ENCODE peak calls at places on chromosome 11, in eight cellular contexts. Q is right lobe of liver, W is HCT116, G is adrenal gland, C is body of pancreas, K is A549, P is IMR-90, F is GM12892. Y is an unnamed sample.

GRCh38 chr11:87215236-87215635 is 177.5 kb downstream of the TMEM135 start:
- DNase-seq in Q (no peak), W (no peak), G (no peak), C (no peak), K (no peak), P (peak; percentile 6), F (no peak), Y (peak; percentile 5)

GRCh38 chr11:28346209-28346608 is 238.0 kb downstream of the METTL15 start:
- DNase-seq in Q (no peak), W (no peak), G (no peak), C (no peak), K (no peak), P (no peak), F (no peak), Y (no peak)

GRCh38 chr11:6864436-6864835 is 1.6 kb downstream of the OR10A2 start:
- DNase-seq in Q (no peak), W (no peak), G (no peak), C (no peak), K (no peak), P (peak; percentile 58), F (no peak), Y (no peak)

GRCh38 chr11:72239849-72240460 is 4.0 kb downstream of the PHOX2A start:
- DNase-seq in Q (peak; percentile 62), W (no peak), G (peak; percentile 75), C (peak; percentile 63), K (no peak), P (no peak), F (no peak), Y (no peak)

GRCh38 chr11:3213659-3214419 is 4.8 kb downstream of the MRGPRG start:
- DNase-seq in Q (peak; percentile 22), W (no peak), G (no peak), C (no peak), K (no peak), P (no peak), F (no peak), Y (no peak)

GRCh38 chr11:67095214-67095507 is 23.9 kb upstream of the KDM2A start:
- DNase-seq in Q (no peak), W (no peak), G (no peak), C (no peak), K (no peak), P (no peak), F (no peak), Y (no peak)

GRCh38 chr11:61695917-61696316 is 15.7 kb downstream of the DAGLA start:
- DNase-seq in Q (peak; percentile 76), W (no peak), G (peak; percentile 91), C (peak; percentile 88), K (peak; percentile 74), P (peak; percentile 81), F (peak; percentile 49), Y (peak; percentile 90)

GRCh38 chr11:115464269-115464668 is 39.9 kb downstream of the CADM1 start:
- DNase-seq in Q (no peak), W (no peak), G (no peak), C (no peak), K (no peak), P (peak; percentile 69), F (no peak), Y (no peak)

GRCh38 chr11:67032830-67033555 is 10.1 kb downstream of the SYT12 start:
- DNase-seq in Q (no peak), W (no peak), G (peak; percentile 93), C (no peak), K (peak; percentile 64), P (peak; percentile 94), F (no peak), Y (peak; percentile 89)

GRCh38 chr11:57638005-57638760 is 11.5 kb downstream of the YPEL4 start:
- DNase-seq in Q (peak; percentile 55), W (no peak), G (peak; percentile 75), C (peak; percentile 71), K (peak; percentile 89), P (peak; percentile 84), F (no peak), Y (peak; percentile 95)
- TF ChIP-seq POLR2A in Q (no peak), W (peak; percentile 53), G (no peak), C (peak; percentile 48), K (peak; percentile 63), P (peak; percentile 36), F (no peak), Y (peak; percentile 74)

GRCh38 chr11:74460481-74461154 is 6.7 kb downstream of the KCNE3 start:
- DNase-seq in Q (no peak), W (no peak), G (no peak), C (no peak), K (peak; percentile 23), P (peak; percentile 51), F (no peak), Y (no peak)

GRCh38 chr11:74462631-74463030 is 4.7 kb downstream of the KCNE3 start:
- DNase-seq in Q (no peak), W (no peak), G (no peak), C (no peak), K (no peak), P (no peak), F (no peak), Y (no peak)

GRCh38 chr11:74462009-74462408 is 5.3 kb downstream of the KCNE3 start:
- DNase-seq in Q (peak; percentile 92), W (no peak), G (peak; percentile 82), C (peak; percentile 88), K (no peak), P (no peak), F (no peak), Y (no peak)

GRCh38 chr11:74460065-74460464 is 7.3 kb downstream of the KCNE3 start:
- DNase-seq in Q (no peak), W (no peak), G (no peak), C (no peak), K (no peak), P (no peak), F (no peak), Y (no peak)

DNA sequence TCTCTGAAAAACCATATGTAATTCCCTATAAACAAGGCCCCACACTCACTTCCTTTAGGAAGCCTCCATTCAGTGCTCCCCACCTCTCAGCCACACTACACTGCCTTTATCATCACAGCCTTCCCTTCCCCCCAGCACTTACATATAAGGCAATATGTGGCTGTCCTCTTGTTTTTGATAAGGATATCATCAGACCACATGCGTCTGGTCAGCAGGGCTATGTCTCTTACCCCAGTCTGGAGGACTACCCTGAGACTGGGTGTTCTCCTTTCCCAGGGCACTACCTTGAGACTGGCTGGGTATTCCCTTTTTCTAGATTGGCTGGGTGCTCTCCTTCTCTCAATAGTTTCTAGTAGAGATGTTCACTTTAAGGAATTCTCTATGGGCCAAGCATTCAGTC is 7.8 kb downstream of the KCNE3 start:
- DNase-seq in Q (no peak), W (no peak), G (no peak), C (no peak), K (no peak), P (no peak), F (no peak), Y (no peak)
- TF ChIP-seq POLR2A in Q (no peak), W (no peak), G (no peak), C (no peak), K (no peak), P (no peak), F (no peak), Y (no peak)

GRCh38 chr11:65588199-65589054 is 7.2 kb downstream of the KCNK7 start:
- DNase-seq in Q (peak; percentile 72), W (no peak), G (peak; percentile 77), C (peak; percentile 74), K (peak; percentile 77), P (peak; percentile 32), F (peak; percentile 98), Y (peak; percentile 85)
- TF ChIP-seq POLR2A in Q (no peak), W (no peak), G (no peak), C (no peak), K (no peak), P (no peak), F (no peak), Y (no peak)

DNA sequence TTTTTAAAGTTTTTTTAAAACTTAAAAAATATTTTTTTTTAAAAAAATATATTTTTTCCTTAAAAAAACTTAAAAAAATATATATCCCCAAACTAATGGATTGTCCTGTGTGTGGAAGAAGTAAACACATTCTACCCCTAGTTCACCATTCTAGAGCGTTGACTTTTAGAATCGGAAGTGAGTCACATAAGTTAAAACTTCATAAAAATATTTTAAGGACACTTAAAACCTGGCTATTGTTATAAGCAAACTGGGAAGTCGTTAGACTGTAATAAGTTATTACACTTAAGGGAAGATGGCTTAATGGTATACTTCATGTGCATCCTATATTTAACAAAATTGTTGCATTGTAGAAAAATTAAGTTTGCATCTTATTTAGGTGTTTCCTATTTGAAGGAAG is 21.1 kb downstream of the FAM118B start:
- DNase-seq in Q (no peak), W (no peak), G (no peak), C (no peak), K (no peak), P (no peak), F (no peak), Y (no peak)
- TF ChIP-seq POLR2A in Q (no peak), W (no peak), G (no peak), C (no peak), K (no peak), P (no peak), F (no peak), Y (no peak)

GRCh38 chr11:118530180-118530682 is 761 bp upstream of the TMEM25 start:
- DNase-seq in Q (no peak), W (no peak), G (peak; percentile 37), C (peak; percentile 32), K (no peak), P (peak; percentile 5), F (no peak), Y (no peak)

GRCh38 chr11:118531597-118532084 is 649 bp downstream of the TMEM25 start:
- DNase-seq in Q (no peak), W (no peak), G (peak; percentile 32), C (no peak), K (no peak), P (no peak), F (peak; percentile 46), Y (no peak)

GRCh38 chr11:118529584-118530175 is 1.3 kb upstream of the TMEM25 start:
- DNase-seq in Q (no peak), W (no peak), G (no peak), C (no peak), K (no peak), P (no peak), F (no peak), Y (no peak)

GRCh38 chr11:118532091-118532490 is 1.1 kb downstream of the TMEM25 start:
- DNase-seq in Q (no peak), W (no peak), G (no peak), C (no peak), K (no peak), P (no peak), F (no peak), Y (no peak)

GRCh38 chr11:118530683-118531596 is at the start of gene TMEM25:
- DNase-seq in Q (peak; percentile 82), W (no peak), G (peak; percentile 69), C (peak; percentile 69), K (no peak), P (peak; percentile 32), F (peak; percentile 94), Y (no peak)
- TF ChIP-seq POLR2A in Q (peak; percentile 49), W (no peak), G (peak; percentile 32), C (peak; percentile 33), K (no peak), P (no peak), F (peak; percentile 15), Y (no peak)

GRCh38 chr11:69010964-69011623 is 2.0 kb downstream of the MRGPRF start:
- DNase-seq in Q (peak; percentile 83), W (peak; percentile 47), G (no peak), C (peak; percentile 67), K (peak; percentile 31), P (peak; percentile 77), F (no peak), Y (peak; percentile 58)
- TF ChIP-seq POLR2A in Q (peak; percentile 51), W (peak; percentile 65), G (no peak), C (peak; percentile 8), K (no peak), P (no peak), F (no peak), Y (no peak)

Y was measured in H54.